ENCODE peak calls at places on chromosome X, in five cellular contexts. G, K, X, W and J are unnamed samples.
A peak's percentile ranks its signal among the peaks of the same experiment; 100 is the strongest.

GRCh38 chrX:30301977-30302376 is 7.2 kb downstream of the NR0B1 start:
- DNase-seq in W (no peak), G (peak; percentile 11), X (no peak), K (no peak), J (no peak)

GRCh38 chrX:134377537-134377936 is 82.4 kb upstream of the HPRT1 start:
- DNase-seq in K (peak; percentile 44), X (peak; percentile 34), W (no peak), G (no peak), J (peak; percentile 23)

GRCh38 chrX:121641560-121641959 is 594.1 kb downstream of the GLUD2 start:
- DNase-seq in G (peak; percentile 12), X (no peak), W (no peak), K (no peak), J (no peak)

GRCh38 chrX:5971300-5971699 is 257.4 kb downstream of the NLGN4X start:
- DNase-seq in X (no peak), K (no peak), G (no peak), W (no peak), J (no peak)

GRCh38 chrX:119030990-119031389 is 41.8 kb upstream of the CT47C1 start:
- DNase-seq in G (no peak), K (no peak), W (no peak), X (no peak), J (no peak)

GRCh38 chrX:24294619-24295018 is 19.2 kb downstream of the SUPT20HL2 start:
- DNase-seq in G (no peak), K (no peak), W (no peak), X (peak; percentile 67), J (peak; percentile 23)

GRCh38 chrX:107827137-107827831 is 1.6 kb downstream of the MID2 start:
- DNase-seq in K (no peak), W (no peak), G (peak; percentile 6), X (peak; percentile 6), J (no peak)

GRCh38 chrX:45472968-45473367 is 272.3 kb upstream of the DIPK2B start:
- DNase-seq in W (no peak), X (no peak), G (no peak), K (peak; percentile 2), J (no peak)

GRCh38 chrX:15072880-15073279 is 197.0 kb downstream of the ASB9 start:
- DNase-seq in G (no peak), X (no peak), K (no peak), W (no peak), J (no peak)

GRCh38 chrX:11210397-11210796 is 82.8 kb upstream of the AMELX start:
- DNase-seq in W (no peak), K (no peak), X (no peak), G (no peak), J (no peak)

GRCh38 chrX:22135171-22135711 is 103.1 kb downstream of the PHEX start:
- DNase-seq in X (no peak), G (peak; percentile 26), W (no peak), K (no peak), J (peak; percentile 18)